ENCODE peak calls at places on chromosome 9, in four cellular contexts. Z is GM23338, W is H1, U is fibroblast of lung. A is an unnamed sample.

GRCh38 chr9:38125889-38126288 is 56.9 kb upstream of the SHB start:
- DNase-seq in Z (no peak), W (no peak), U (no peak), A (peak; percentile 19)

GRCh38 chr9:69578026-69578425 is 94.1 kb downstream of the APBA1 start:
- DNase-seq in Z (no peak), W (no peak), U (no peak), A (no peak)

GRCh38 chr9:86557063-86557766 is 203.0 kb upstream of the TUT7 start:
- DNase-seq in Z (no peak), W (no peak), U (peak; percentile 66), A (peak; percentile 92)

GRCh38 chr9:31608413-31608812 is 776.0 kb upstream of the ACO1 start:
- DNase-seq in Z (no peak), W (no peak), U (peak; percentile 59), A (no peak)

GRCh38 chr9:84697042-84697441 is 27.5 kb downstream of the NTRK2 start:
- DNase-seq in Z (no peak), W (no peak), U (no peak), A (no peak)

GRCh38 chr9:135048046-135048757 is 39.3 kb upstream of the OLFM1 start:
- DNase-seq in Z (no peak), W (no peak), U (no peak), A (no peak)

GRCh38 chr9:83477120-83477519 is 61.1 kb downstream of the FRMD3 start:
- DNase-seq in Z (no peak), W (no peak), U (no peak), A (no peak)

GRCh38 chr9:108860354-108860753 is 1.7 kb upstream of the ACTL7A start:
- DNase-seq in Z (no peak), W (no peak), U (no peak), A (no peak)

GRCh38 chr9:6944093-6944551 is 186.3 kb downstream of the KDM4C start:
- DNase-seq in Z (no peak), W (no peak), U (peak; percentile 88), A (no peak)

GRCh38 chr9:86280580-86280979 is 1.8 kb downstream of the ISCA1 start:
- DNase-seq in Z (no peak), W (no peak), U (no peak), A (no peak)

GRCh38 chr9:87497604-87498045 is at the start of gene DAPK1:
- DNase-seq in Z (peak; percentile 87), W (no peak), U (peak; percentile 60), A (no peak)

GRCh38 chr9:23342296-23342695 is 483.7 kb downstream of the ELAVL2 start:
- DNase-seq in Z (no peak), W (no peak), U (peak; percentile 30), A (no peak)

GRCh38 chr9:132319421-132320110 is 35.2 kb downstream of the SETX start:
- DNase-seq in Z (peak; percentile 44), W (no peak), U (peak; percentile 65), A (no peak)

GRCh38 chr9:34163439-34163838 is 15.4 kb upstream of the UBAP1 start:
- DNase-seq in Z (no peak), W (no peak), U (peak; percentile 75), A (no peak)

GRCh38 chr9:79104951-79105350 is 466.8 kb upstream of the TLE4 start:
- DNase-seq in Z (no peak), W (no peak), U (no peak), A (no peak)

GRCh38 chr9:75451505-75451904 is 363.2 kb downstream of the OSTF1 start:
- DNase-seq in Z (no peak), W (no peak), U (peak; percentile 18), A (no peak)

GRCh38 chr9:87588339-87588738 is 90.7 kb downstream of the DAPK1 start:
- DNase-seq in Z (no peak), W (no peak), U (no peak), A (no peak)

GRCh38 chr9:121598167-121599000 is 53.0 kb upstream of the DAB2IP start:
- DNase-seq in Z (peak; percentile 96), W (peak; percentile 81), U (peak; percentile 87), A (no peak)

GRCh38 chr9:113807173-113808061 is 68.7 kb upstream of the ZNF618 start:
- DNase-seq in Z (peak; percentile 77), W (no peak), U (peak; percentile 33), A (no peak)

GRCh38 chr9:70639853-70640814 is 225.7 kb upstream of the KLF9 start:
- DNase-seq in Z (peak; percentile 86), W (no peak), U (peak; percentile 43), A (peak; percentile 2)

GRCh38 chr9:11038366-11038765 is 425.6 kb upstream of the PTPRD start:
- DNase-seq in Z (peak; percentile 17), W (no peak), U (no peak), A (no peak)

GRCh38 chr9:72363226-72363625 is 1.8 kb downstream of the ZFAND5 start:
- DNase-seq in Z (no peak), W (no peak), U (no peak), A (no peak)

GRCh38 chr9:134193912-134194535 is 29.7 kb upstream of the RNU6ATAC start:
- DNase-seq in Z (no peak), W (no peak), U (no peak), A (no peak)

GRCh38 chr9:29039258-29039657 is 1466.0 kb upstream of the C9orf72 start:
- DNase-seq in Z (no peak), W (no peak), U (peak; percentile 19), A (no peak)

GRCh38 chr9:133366435-133366834 is 9.4 kb downstream of the SURF4 start:
- DNase-seq in Z (no peak), W (no peak), U (no peak), A (no peak)

GRCh38 chr9:120434532-120434931 is 145.4 kb downstream of the CDK5RAP2 start:
- DNase-seq in Z (no peak), W (no peak), U (peak; percentile 84), A (no peak)

GRCh38 chr9:1008256-1008655 is 31.8 kb downstream of the DMRT3 start:
- DNase-seq in Z (no peak), W (no peak), U (peak; percentile 2), A (no peak)

GRCh38 chr9:18608371-18608770 is 134.4 kb downstream of the ADAMTSL1 start:
- DNase-seq in Z (no peak), W (no peak), U (peak; percentile 62), A (no peak)

GRCh38 chr9:84254972-84255371 is 85.6 kb downstream of the SLC28A3 start:
- DNase-seq in Z (no peak), W (no peak), U (no peak), A (no peak)

GRCh38 chr9:80885894-80886293 is 803.5 kb downstream of the TLE1 start:
- DNase-seq in Z (peak; percentile 52), W (peak; percentile 7), U (no peak), A (no peak)

GRCh38 chr9:35729700-35730485 is 2.1 kb downstream of the TLN1 start:
- DNase-seq in Z (peak; percentile 90), W (no peak), U (peak; percentile 87), A (peak; percentile 49)

GRCh38 chr9:14313951-14314423 is at the start of gene NFIB:
- DNase-seq in Z (peak; percentile 79), W (no peak), U (peak; percentile 60), A (no peak)

GRCh38 chr9:126777733-126778132 is 27.1 kb upstream of the ZBTB43 start:
- DNase-seq in Z (peak; percentile 86), W (peak; percentile 21), U (no peak), A (no peak)

GRCh38 chr9:126784401-126784800 is 20.4 kb upstream of the ZBTB43 start:
- DNase-seq in Z (no peak), W (no peak), U (no peak), A (no peak)

GRCh38 chr9:126781186-126781585 is 23.7 kb upstream of the ZBTB43 start:
- DNase-seq in Z (no peak), W (no peak), U (no peak), A (no peak)

GRCh38 chr9:126783958-126784357 is 20.9 kb upstream of the ZBTB43 start:
- DNase-seq in Z (no peak), W (no peak), U (no peak), A (no peak)

GRCh38 chr9:126781717-126782388 is 23.0 kb upstream of the ZBTB43 start:
- DNase-seq in Z (peak; percentile 95), W (peak; percentile 68), U (peak; percentile 49), A (no peak)
- TF ChIP-seq EZH2 in Z (no peak), W (no peak), U (no peak), A (no peak)

DNA sequence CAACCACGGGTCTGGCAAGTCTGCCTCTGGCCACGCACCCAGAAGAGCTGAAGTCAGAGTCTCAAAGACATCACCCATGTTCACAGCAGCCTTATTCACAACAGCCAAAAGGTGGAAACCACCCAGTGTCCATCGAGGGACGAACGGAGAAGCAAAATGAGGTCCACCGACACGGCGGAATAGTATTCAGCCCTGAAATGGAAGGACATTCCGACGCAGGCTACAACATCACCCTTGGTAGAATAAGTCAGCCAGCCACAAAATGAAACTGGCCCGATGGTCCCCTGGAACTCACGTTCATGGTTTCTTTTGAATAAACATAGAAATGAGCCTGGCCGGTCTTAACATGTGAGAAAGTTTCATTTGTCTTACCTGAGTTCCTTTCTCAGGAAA is 16.9 kb downstream of the CCDC187 start:
- DNase-seq in Z (no peak), W (no peak), U (no peak), A (no peak)
- TF ChIP-seq EZH2 in Z (no peak), W (no peak), U (no peak), A (no peak)

DNA sequence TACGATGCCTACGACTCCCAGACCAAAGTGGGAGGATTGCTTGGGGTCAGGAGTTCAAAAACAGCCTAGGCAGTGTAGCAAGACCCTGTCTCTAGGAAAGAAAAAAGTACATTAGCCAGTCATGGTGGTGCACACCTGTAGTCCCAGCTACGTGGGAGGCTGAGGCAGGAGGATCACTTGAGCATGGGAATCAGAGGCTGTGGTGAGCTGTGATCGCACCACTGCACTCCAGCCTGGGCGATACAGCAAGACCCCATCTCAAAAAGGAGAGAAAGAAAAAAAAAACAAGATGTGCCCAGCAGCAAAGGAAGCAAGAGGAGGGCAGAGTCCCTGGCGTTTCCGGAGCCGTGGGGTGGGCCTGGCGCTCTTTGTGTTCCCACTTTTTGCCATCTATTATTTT is 79.4 kb upstream of the CACNA1B start:
- DNase-seq in Z (no peak), W (no peak), U (no peak), A (no peak)
- TF ChIP-seq EZH2 in Z (no peak), W (no peak), U (no peak), A (no peak)

DNA sequence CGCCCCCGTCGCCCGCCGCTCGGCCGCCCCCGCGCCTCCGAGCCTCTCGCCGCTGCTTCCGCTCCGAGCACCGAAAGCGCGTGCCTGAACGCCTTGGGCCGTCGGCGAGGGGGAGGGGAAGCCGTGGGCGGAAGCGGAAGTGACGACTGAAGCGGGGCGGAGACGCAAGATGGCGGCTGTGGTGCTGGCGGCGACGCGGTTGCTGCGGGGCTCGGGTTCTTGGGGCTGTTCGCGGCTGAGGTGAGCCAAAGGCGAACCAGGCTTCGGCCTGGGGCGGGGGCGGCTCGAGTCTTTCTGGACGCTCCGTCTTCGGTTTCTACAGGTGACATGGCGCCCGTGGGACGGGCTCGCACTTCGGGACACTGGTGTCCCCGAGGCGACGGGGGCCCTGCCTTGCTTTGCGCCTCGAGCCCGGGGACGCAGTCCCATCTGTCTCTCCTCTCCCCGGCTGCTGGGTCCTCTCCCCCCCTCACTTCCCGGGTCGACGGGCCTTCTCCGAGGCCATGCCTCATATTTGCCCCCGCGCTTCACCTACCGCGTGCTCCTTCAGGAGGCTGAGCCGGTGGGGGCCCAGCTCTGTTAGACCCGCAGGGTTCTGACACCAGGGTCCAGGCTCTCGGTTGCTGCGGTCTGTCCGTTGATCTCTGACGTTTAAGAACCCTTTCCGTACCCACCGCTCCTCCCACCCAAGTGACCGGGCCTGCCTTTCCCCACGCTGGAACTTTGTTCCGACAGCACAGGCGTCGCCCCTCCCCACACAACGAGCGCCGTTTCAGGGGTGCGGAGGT is at the start of the genes ENTR1 and PMPCA:
- DNase-seq in Z (peak; percentile 96), W (no peak), U (peak; percentile 82), A (peak; percentile 40)
- TF ChIP-seq EZH2 in Z (no peak), W (no peak), U (no peak), A (no peak)

A was measured in keratinocyte.